ENCODE peak calls at places on chromosome 12, in ten cellular contexts. R is T-cell; W is CD4-positive, alpha-beta T cell; I is nephron progenitor cell; C is activated CD4-positive, alpha-beta T cell treated with anti-CD3 and anti-CD28 coated beads for 48 hours; H is iPS-NIHi11; K is stimulated activated CD4-positive, alpha-beta T cell treated with anti-CD3 and anti-CD28 coated beads, Interleukin-1b, Interleukin-23, amount 100 ng/mL, for 4 hours; T is activated CD8-positive, alpha-beta memory T cell treated with anti-CD3 and anti-CD28 coated beads for 24 hours; L is ureter; J is cardiac muscle cell. E is an unnamed sample.

GRCh38 chr12:14723763-14724162 is 27.4 kb upstream of the GUCY2C start:
- DNase-seq in H (peak; percentile 37), I (no peak), J (peak; percentile 27), R (peak; percentile 39), T (peak; percentile 75), W (peak; percentile 50), C (peak; percentile 61), L (peak; percentile 57), K (peak; percentile 61), E (peak; percentile 26)

GRCh38 chr12:24933694-24934407 is 15.1 kb downstream of the BCAT1 start:
- DNase-seq in W (no peak), H (no peak), L (no peak), J (no peak), R (no peak), K (no peak), I (no peak), T (no peak), C (no peak), E (no peak)

GRCh38 chr12:124820199-124820598 is 43.5 kb downstream of the SCARB1 start:
- DNase-seq in H (no peak), W (no peak), I (no peak), J (no peak), C (no peak), T (no peak), K (no peak), L (no peak), R (no peak), E (no peak)

GRCh38 chr12:98513379-98514318 is 1.7 kb upstream of the TMPO start:
- DNase-seq in R (no peak), K (no peak), C (no peak), W (no peak), L (no peak), J (no peak), I (no peak), H (no peak), T (no peak), E (peak; percentile 7)

GRCh38 chr12:75774309-75775052 is 257.1 kb downstream of the PHLDA1 start:
- DNase-seq in R (no peak), C (no peak), H (no peak), I (no peak), J (no peak), W (no peak), K (no peak), T (no peak), L (no peak), E (peak; percentile 10)

GRCh38 chr12:68479261-68479581 is 131.5 kb upstream of the RAP1B start:
- DNase-seq in L (no peak), I (no peak), H (no peak), W (no peak), R (no peak), C (no peak), J (no peak), T (no peak), K (no peak), E (no peak)

GRCh38 chr12:47769234-47770085 is 3.6 kb upstream of the SLC48A1 start:
- DNase-seq in K (no peak), R (no peak), I (no peak), L (no peak), H (no peak), T (no peak), W (no peak), C (no peak), J (no peak), E (no peak)

GRCh38 chr12:53299101-53299453 is 418 bp upstream of the MYG1 start:
- DNase-seq in R (no peak), I (no peak), T (no peak), L (no peak), W (no peak), H (no peak), C (peak; percentile 51), J (no peak), K (peak; percentile 47), E (no peak)